ENCODE peak calls at places on chromosome 19, in nine cellular contexts. One of them, this sample, is unnamed. For H3K4me1, the result is how much of the 10 kb centered on the place peaks cover.

GRCh38 chr19:43699506-43700367 is 16.1 kb upstream of the IRGC start:
- DNase-seq in left ventricle myocardium inferior: peak
- DNase-seq in transverse colon: peak
- DNase-seq in aorta: peak
- DNase-seq in uterus: peak
- DNase-seq in sigmoid colon: peak
- DNase-seq in colonic mucosa: peak
- DNase-seq in CD8-positive, alpha-beta T cell: no peak
- DNase-seq in thoracic aorta: no peak
- DNase-seq in this sample: peak

GRCh38 chr19:1252221-1252817 is 3.9 kb downstream of the MIDN start:
- DNase-seq in left ventricle myocardium inferior: peak
- DNase-seq in transverse colon: peak
- DNase-seq in aorta: peak
- DNase-seq in uterus: no peak
- DNase-seq in sigmoid colon: peak
- DNase-seq in colonic mucosa: peak
- DNase-seq in CD8-positive, alpha-beta T cell: peak
- DNase-seq in thoracic aorta: peak
- DNase-seq in this sample: peak

GRCh38 chr19:3923096-3923758 is 9.6 kb upstream of the NMRK2 start:
- DNase-seq in left ventricle myocardium inferior: no peak
- DNase-seq in transverse colon: no peak
- DNase-seq in aorta: no peak
- DNase-seq in uterus: no peak
- DNase-seq in sigmoid colon: no peak
- DNase-seq in colonic mucosa: no peak
- DNase-seq in CD8-positive, alpha-beta T cell: no peak
- DNase-seq in thoracic aorta: no peak
- DNase-seq in this sample: no peak

GRCh38 chr19:11445141-11445540 is 9.7 kb downstream of the PRKCSH start:
- DNase-seq in left ventricle myocardium inferior: no peak
- DNase-seq in transverse colon: no peak
- DNase-seq in aorta: no peak
- DNase-seq in uterus: no peak
- DNase-seq in sigmoid colon: no peak
- DNase-seq in colonic mucosa: no peak
- DNase-seq in CD8-positive, alpha-beta T cell: no peak
- DNase-seq in thoracic aorta: no peak
- DNase-seq in this sample: no peak

GRCh38 chr19:53183146-53183545 is 10.0 kb downstream of the ZNF665 start:
- DNase-seq in left ventricle myocardium inferior: no peak
- DNase-seq in transverse colon: no peak
- DNase-seq in aorta: no peak
- DNase-seq in uterus: no peak
- DNase-seq in sigmoid colon: no peak
- DNase-seq in colonic mucosa: no peak
- DNase-seq in CD8-positive, alpha-beta T cell: no peak
- DNase-seq in thoracic aorta: no peak
- DNase-seq in this sample: no peak

GRCh38 chr19:19409235-19410030 is 4.0 kb downstream of the GATAD2A start:
- DNase-seq in left ventricle myocardium inferior: no peak
- DNase-seq in transverse colon: no peak
- DNase-seq in aorta: no peak
- DNase-seq in uterus: no peak
- DNase-seq in sigmoid colon: no peak
- DNase-seq in colonic mucosa: no peak
- DNase-seq in CD8-positive, alpha-beta T cell: no peak
- DNase-seq in thoracic aorta: no peak
- DNase-seq in this sample: no peak

GRCh38 chr19:51948979-51949378 is 21.7 kb downstream of the ZNF613 start:
- DNase-seq in left ventricle myocardium inferior: peak
- DNase-seq in transverse colon: no peak
- DNase-seq in aorta: peak
- DNase-seq in uterus: no peak
- DNase-seq in sigmoid colon: no peak
- DNase-seq in colonic mucosa: no peak
- DNase-seq in CD8-positive, alpha-beta T cell: no peak
- DNase-seq in thoracic aorta: no peak
- DNase-seq in this sample: peak

GRCh38 chr19:47407417-47407774 is 11.9 kb downstream of the MEIS3 start:
- DNase-seq in left ventricle myocardium inferior: no peak
- DNase-seq in transverse colon: no peak
- DNase-seq in aorta: no peak
- DNase-seq in uterus: no peak
- DNase-seq in sigmoid colon: no peak
- DNase-seq in colonic mucosa: no peak
- DNase-seq in CD8-positive, alpha-beta T cell: no peak
- DNase-seq in thoracic aorta: no peak
- DNase-seq in this sample: no peak

GRCh38 chr19:33273881-33274662 is 28.3 kb downstream of the CEBPA start:
- DNase-seq in left ventricle myocardium inferior: no peak
- DNase-seq in transverse colon: peak
- DNase-seq in aorta: peak
- DNase-seq in uterus: peak
- DNase-seq in sigmoid colon: no peak
- DNase-seq in colonic mucosa: peak
- DNase-seq in CD8-positive, alpha-beta T cell: no peak
- DNase-seq in thoracic aorta: peak
- DNase-seq in this sample: peak

GRCh38 chr19:3175761-3176714 is 2.5 kb upstream of the S1PR4 start:
- DNase-seq in left ventricle myocardium inferior: no peak
- DNase-seq in transverse colon: peak
- DNase-seq in aorta: no peak
- DNase-seq in uterus: no peak
- DNase-seq in sigmoid colon: no peak
- DNase-seq in colonic mucosa: peak
- DNase-seq in CD8-positive, alpha-beta T cell: no peak
- DNase-seq in thoracic aorta: no peak
- DNase-seq in this sample: peak

GRCh38 chr19:3123088-3123721 is 12.6 kb upstream of the GNA15 start:
- DNase-seq in left ventricle myocardium inferior: no peak
- DNase-seq in transverse colon: no peak
- DNase-seq in aorta: no peak
- DNase-seq in uterus: no peak
- DNase-seq in sigmoid colon: no peak
- DNase-seq in colonic mucosa: no peak
- DNase-seq in CD8-positive, alpha-beta T cell: no peak
- DNase-seq in thoracic aorta: no peak
- DNase-seq in this sample: no peak

GRCh38 chr19:3224346-3225325 is at the start of gene CELF5:
- DNase-seq in left ventricle myocardium inferior: peak
- DNase-seq in transverse colon: peak
- DNase-seq in aorta: no peak
- DNase-seq in uterus: peak
- DNase-seq in sigmoid colon: no peak
- DNase-seq in colonic mucosa: peak
- DNase-seq in CD8-positive, alpha-beta T cell: peak
- DNase-seq in thoracic aorta: no peak
- DNase-seq in this sample: peak

DNA sequence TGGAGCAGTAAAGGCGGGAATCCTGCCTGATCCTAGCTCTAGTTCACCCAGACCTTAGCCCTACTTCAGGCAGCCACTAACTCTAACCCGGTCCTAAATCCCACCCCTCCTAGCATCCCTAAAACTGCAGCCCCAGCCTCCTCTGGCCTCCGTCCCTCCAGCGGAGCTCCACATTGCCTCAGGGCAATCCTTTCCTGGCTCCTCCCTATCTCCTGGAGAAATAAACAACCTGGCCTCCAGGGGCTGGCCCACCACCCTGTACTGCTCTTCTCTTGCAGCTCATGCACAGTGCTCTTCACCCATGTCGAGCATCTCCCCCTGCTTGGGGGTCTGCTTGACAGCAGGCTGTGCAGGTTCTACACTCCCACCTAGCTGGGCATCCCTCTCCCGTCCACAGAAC is 6.7 kb downstream of the POU2F2 start:
- DNase-seq in left ventricle myocardium inferior: no peak
- DNase-seq in transverse colon: no peak
- DNase-seq in aorta: no peak
- DNase-seq in uterus: no peak
- DNase-seq in sigmoid colon: no peak
- DNase-seq in colonic mucosa: no peak
- DNase-seq in CD8-positive, alpha-beta T cell: no peak
- DNase-seq in thoracic aorta: no peak
- DNase-seq in this sample: no peak
- H3K4me1 ChIP-seq in left ventricle myocardium inferior: under half
- H3K4me1 ChIP-seq in transverse colon: under half
- H3K4me1 ChIP-seq in aorta: under half
- H3K4me1 ChIP-seq in uterus: under half
- H3K4me1 ChIP-seq in sigmoid colon: under half
- H3K4me1 ChIP-seq in colonic mucosa: under half
- H3K4me1 ChIP-seq in CD8-positive, alpha-beta T cell: half or more
- H3K4me1 ChIP-seq in thoracic aorta: under half
- H3K4me1 ChIP-seq in this sample: under half

GRCh38 chr19:17303167-17303939 is at the start of gene ABHD8:
- DNase-seq in left ventricle myocardium inferior: peak
- DNase-seq in transverse colon: peak
- DNase-seq in aorta: peak
- DNase-seq in uterus: peak
- DNase-seq in sigmoid colon: peak
- DNase-seq in colonic mucosa: peak
- DNase-seq in CD8-positive, alpha-beta T cell: peak
- DNase-seq in thoracic aorta: peak
- DNase-seq in this sample: peak

GRCh38 chr19:17305211-17305516 is 508 bp upstream of the MRPL34 start:
- DNase-seq in left ventricle myocardium inferior: no peak
- DNase-seq in transverse colon: no peak
- DNase-seq in aorta: no peak
- DNase-seq in uterus: no peak
- DNase-seq in sigmoid colon: no peak
- DNase-seq in colonic mucosa: no peak
- DNase-seq in CD8-positive, alpha-beta T cell: no peak
- DNase-seq in thoracic aorta: no peak
- DNase-seq in this sample: no peak

GRCh38 chr19:17302391-17303166 is 646 bp downstream of the ABHD8 start:
- DNase-seq in left ventricle myocardium inferior: no peak
- DNase-seq in transverse colon: no peak
- DNase-seq in aorta: no peak
- DNase-seq in uterus: peak
- DNase-seq in sigmoid colon: no peak
- DNase-seq in colonic mucosa: no peak
- DNase-seq in CD8-positive, alpha-beta T cell: no peak
- DNase-seq in thoracic aorta: no peak
- DNase-seq in this sample: peak

GRCh38 chr19:17304386-17305047 is 1.2 kb upstream of the MRPL34 start:
- DNase-seq in left ventricle myocardium inferior: no peak
- DNase-seq in transverse colon: no peak
- DNase-seq in aorta: peak
- DNase-seq in uterus: no peak
- DNase-seq in sigmoid colon: no peak
- DNase-seq in colonic mucosa: no peak
- DNase-seq in CD8-positive, alpha-beta T cell: no peak
- DNase-seq in thoracic aorta: no peak
- DNase-seq in this sample: no peak

GRCh38 chr19:17303940-17304267 is 679 bp upstream of the ABHD8 start:
- DNase-seq in left ventricle myocardium inferior: no peak
- DNase-seq in transverse colon: no peak
- DNase-seq in aorta: no peak
- DNase-seq in uterus: no peak
- DNase-seq in sigmoid colon: no peak
- DNase-seq in colonic mucosa: no peak
- DNase-seq in CD8-positive, alpha-beta T cell: no peak
- DNase-seq in thoracic aorta: no peak
- DNase-seq in this sample: no peak
- H3K4me1 ChIP-seq in left ventricle myocardium inferior: half or more
- H3K4me1 ChIP-seq in transverse colon: under half
- H3K4me1 ChIP-seq in aorta: under half
- H3K4me1 ChIP-seq in uterus: under half
- H3K4me1 ChIP-seq in sigmoid colon: under half
- H3K4me1 ChIP-seq in colonic mucosa: under half
- H3K4me1 ChIP-seq in CD8-positive, alpha-beta T cell: under half
- H3K4me1 ChIP-seq in thoracic aorta: half or more
- H3K4me1 ChIP-seq in this sample: under half

GRCh38 chr19:55080915-55081772 is 5.5 kb downstream of the EPS8L1 start:
- DNase-seq in left ventricle myocardium inferior: peak
- DNase-seq in transverse colon: peak
- DNase-seq in aorta: peak
- DNase-seq in uterus: peak
- DNase-seq in sigmoid colon: no peak
- DNase-seq in colonic mucosa: peak
- DNase-seq in CD8-positive, alpha-beta T cell: peak
- DNase-seq in thoracic aorta: no peak
- DNase-seq in this sample: peak

GRCh38 chr19:55078996-55079395 is 3.3 kb downstream of the EPS8L1 start:
- DNase-seq in left ventricle myocardium inferior: no peak
- DNase-seq in transverse colon: no peak
- DNase-seq in aorta: no peak
- DNase-seq in uterus: no peak
- DNase-seq in sigmoid colon: no peak
- DNase-seq in colonic mucosa: no peak
- DNase-seq in CD8-positive, alpha-beta T cell: no peak
- DNase-seq in thoracic aorta: no peak
- DNase-seq in this sample: no peak

GRCh38 chr19:55079400-55080038 is 3.9 kb downstream of the EPS8L1 start:
- DNase-seq in left ventricle myocardium inferior: no peak
- DNase-seq in transverse colon: no peak
- DNase-seq in aorta: no peak
- DNase-seq in uterus: no peak
- DNase-seq in sigmoid colon: no peak
- DNase-seq in colonic mucosa: no peak
- DNase-seq in CD8-positive, alpha-beta T cell: no peak
- DNase-seq in thoracic aorta: no peak
- DNase-seq in this sample: no peak

GRCh38 chr19:55081773-55082022 is 6.0 kb downstream of the EPS8L1 start:
- DNase-seq in left ventricle myocardium inferior: no peak
- DNase-seq in transverse colon: no peak
- DNase-seq in aorta: no peak
- DNase-seq in uterus: no peak
- DNase-seq in sigmoid colon: no peak
- DNase-seq in colonic mucosa: no peak
- DNase-seq in CD8-positive, alpha-beta T cell: no peak
- DNase-seq in thoracic aorta: no peak
- DNase-seq in this sample: no peak

GRCh38 chr19:55080121-55080914 is 4.6 kb downstream of the EPS8L1 start:
- DNase-seq in left ventricle myocardium inferior: peak
- DNase-seq in transverse colon: peak
- DNase-seq in aorta: peak
- DNase-seq in uterus: peak
- DNase-seq in sigmoid colon: no peak
- DNase-seq in colonic mucosa: peak
- DNase-seq in CD8-positive, alpha-beta T cell: peak
- DNase-seq in thoracic aorta: no peak
- DNase-seq in this sample: peak
- H3K4me1 ChIP-seq in left ventricle myocardium inferior: under half
- H3K4me1 ChIP-seq in transverse colon: under half
- H3K4me1 ChIP-seq in aorta: under half
- H3K4me1 ChIP-seq in uterus: under half
- H3K4me1 ChIP-seq in sigmoid colon: under half
- H3K4me1 ChIP-seq in colonic mucosa: under half
- H3K4me1 ChIP-seq in CD8-positive, alpha-beta T cell: under half
- H3K4me1 ChIP-seq in thoracic aorta: under half
- H3K4me1 ChIP-seq in this sample: under half

DNA sequence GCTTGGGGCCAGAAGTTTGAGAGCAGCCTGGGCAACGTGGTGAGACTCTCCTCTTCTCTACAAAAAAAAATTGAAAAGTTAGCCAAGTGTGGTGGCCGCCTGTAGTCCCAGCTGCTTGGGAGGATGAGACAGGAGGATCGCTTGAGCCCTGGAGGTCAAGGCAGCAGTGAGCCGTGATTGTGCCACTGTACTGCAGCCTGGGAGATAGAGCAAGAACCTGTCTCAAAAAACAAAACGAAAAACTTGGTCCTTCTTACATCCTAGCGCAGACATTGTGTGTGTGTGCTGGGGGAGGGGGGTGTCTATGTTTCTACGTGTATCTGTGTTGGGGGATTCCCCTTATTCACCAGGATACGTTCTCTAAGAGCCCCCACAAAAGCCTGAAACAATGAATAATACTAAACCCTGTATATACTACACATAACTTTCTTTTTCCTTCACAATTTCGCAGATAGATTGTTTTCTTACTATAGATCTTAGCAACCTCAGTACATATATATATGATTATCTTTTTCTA is 7.9 kb downstream of the AXL start:
- DNase-seq in left ventricle myocardium inferior: no peak
- DNase-seq in transverse colon: no peak
- DNase-seq in aorta: no peak
- DNase-seq in uterus: no peak
- DNase-seq in sigmoid colon: no peak
- DNase-seq in colonic mucosa: no peak
- DNase-seq in CD8-positive, alpha-beta T cell: no peak
- DNase-seq in thoracic aorta: no peak
- DNase-seq in this sample: no peak
- H3K4me1 ChIP-seq in left ventricle myocardium inferior: under half
- H3K4me1 ChIP-seq in transverse colon: under half
- H3K4me1 ChIP-seq in aorta: under half
- H3K4me1 ChIP-seq in uterus: under half
- H3K4me1 ChIP-seq in sigmoid colon: under half
- H3K4me1 ChIP-seq in colonic mucosa: under half
- H3K4me1 ChIP-seq in CD8-positive, alpha-beta T cell: under half
- H3K4me1 ChIP-seq in thoracic aorta: half or more
- H3K4me1 ChIP-seq in this sample: under half